ENCODE peak calls at places on chromosomes 2 and 18, in eight cellular contexts. P is GM12878, Z is A549, F is SK-N-SH, V is ovary, M is HepG2, I is K562, B is stomach. Y is an unnamed sample.
A peak's percentile ranks its signal among the peaks of the same experiment; 100 is the strongest.

GRCh38 chr2:20457661-20458630 is 11.1 kb downstream of the RHOB start:
- DNase-seq in P (no peak), Z (no peak), F (no peak), V (no peak), M (no peak), I (no peak), B (peak; percentile 50), Y (no peak)

GRCh38 chr2:27264753-27265535 is 2.1 kb upstream of the SLC30A3 start:
- DNase-seq in P (no peak), Z (peak; percentile 96), F (peak; percentile 100), V (peak; percentile 43), M (peak; percentile 73), I (no peak), B (peak; percentile 70), Y (peak; percentile 66)

GRCh38 chr2:5748391-5748790 is 56.2 kb downstream of the SOX11 start:
- DNase-seq in P (no peak), Z (no peak), F (no peak), V (no peak), M (no peak), I (no peak), B (no peak), Y (no peak)

GRCh38 chr2:73114273-73114867 is 1.6 kb upstream of the RAB11FIP5 start:
- DNase-seq in P (no peak), Z (no peak), F (no peak), V (no peak), M (no peak), I (no peak), B (no peak), Y (no peak)

GRCh38 chr2:182103531-182103930 is 117.9 kb downstream of the PPP1R1C start:
- DNase-seq in P (no peak), Z (no peak), F (no peak), V (no peak), M (no peak), I (no peak), B (no peak), Y (no peak)

GRCh38 chr18:46322411-46322891 is 218.3 kb downstream of the HAUS1 start:
- DNase-seq in P (no peak), Z (no peak), F (no peak), V (no peak), M (no peak), I (no peak), B (no peak), Y (no peak)

GRCh38 chr2:236021497-236022057 is 146.6 kb downstream of the GBX2 start:
- DNase-seq in P (no peak), Z (no peak), F (no peak), V (no peak), M (no peak), I (peak; percentile 2), B (no peak), Y (no peak)

GRCh38 chr2:7825591-7826312 is 856.1 kb upstream of the ID2 start:
- DNase-seq in P (peak; percentile 78), Z (peak; percentile 66), F (no peak), V (no peak), M (peak; percentile 80), I (no peak), B (no peak), Y (no peak)

GRCh38 chr18:77140030-77140429 is 7.4 kb upstream of the MBP start:
- DNase-seq in P (no peak), Z (no peak), F (no peak), V (no peak), M (no peak), I (no peak), B (no peak), Y (no peak)

GRCh38 chr18:48543228-48543627 is 4.4 kb downstream of the CTIF start:
- DNase-seq in P (no peak), Z (no peak), F (no peak), V (no peak), M (peak; percentile 65), I (peak; percentile 78), B (no peak), Y (no peak)

GRCh38 chr2:63578767-63579166 is 9.5 kb downstream of the WDPCP start:
- DNase-seq in P (no peak), Z (no peak), F (no peak), V (no peak), M (no peak), I (no peak), B (no peak), Y (no peak)

GRCh38 chr18:55354795-55355194 is 233.2 kb downstream of the TCF4 start:
- DNase-seq in P (no peak), Z (no peak), F (peak; percentile 25), V (no peak), M (no peak), I (no peak), B (no peak), Y (no peak)

GRCh38 chr2:200383380-200384110 is 77.1 kb downstream of the SPATS2L start:
- DNase-seq in P (peak; percentile 60), Z (no peak), F (no peak), V (peak; percentile 34), M (no peak), I (no peak), B (no peak), Y (no peak)

GRCh38 chr2:121716126-121716525 is 20.5 kb downstream of the NIFK start:
- DNase-seq in P (no peak), Z (no peak), F (no peak), V (no peak), M (no peak), I (no peak), B (no peak), Y (no peak)

GRCh38 chr18:54712315-54712714 is 116.0 kb upstream of the RAB27B start:
- DNase-seq in P (no peak), Z (no peak), F (no peak), V (no peak), M (no peak), I (no peak), B (no peak), Y (peak; percentile 56)

GRCh38 chr2:72794572-72794971 is 31.3 kb downstream of the EXOC6B start:
- DNase-seq in P (no peak), Z (no peak), F (no peak), V (no peak), M (no peak), I (no peak), B (no peak), Y (no peak)

DNA sequence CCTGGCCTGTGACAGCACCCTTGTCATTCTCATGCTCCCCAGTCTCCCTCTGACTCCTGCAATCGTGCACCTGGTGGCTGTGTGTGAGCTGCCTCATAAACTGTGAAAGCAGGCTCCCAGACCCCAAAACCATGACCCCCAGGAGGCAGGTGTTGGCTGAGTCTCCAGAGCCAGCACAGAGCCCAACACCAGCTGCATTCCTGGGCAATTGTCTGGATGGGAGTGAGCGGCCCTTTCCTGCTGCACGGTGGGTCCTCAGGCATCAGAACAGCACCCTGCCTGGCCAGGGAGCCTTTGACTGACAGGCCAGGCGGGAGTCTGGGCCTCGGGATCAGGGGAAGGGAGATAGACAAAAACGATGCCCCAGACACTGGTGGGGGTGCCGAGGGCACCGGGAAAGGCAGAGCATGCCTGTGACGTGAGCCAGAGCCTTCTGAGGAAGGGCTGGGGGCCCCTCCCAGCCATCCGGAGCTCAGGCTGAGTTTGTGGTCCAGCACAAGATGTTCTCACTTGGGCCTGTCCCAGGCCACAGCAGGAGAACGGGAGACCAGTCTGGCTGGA is 135.1 kb upstream of the GPC1 start:
- DNase-seq in P (no peak), Z (no peak), F (peak; percentile 34), V (no peak), M (no peak), I (no peak), B (peak; percentile 17), Y (no peak)
- TF ChIP-seq EP300 in P (no peak), Z (no peak), F (no peak), V (no peak), M (no peak), I (no peak), B (no peak), Y (no peak)

GRCh38 chr18:5158587-5158986 is 38.5 kb downstream of the AKAIN1 start:
- DNase-seq in P (no peak), Z (no peak), F (no peak), V (no peak), M (no peak), I (no peak), B (no peak), Y (no peak)

GRCh38 chr18:5158171-5158570 is 38.9 kb downstream of the AKAIN1 start:
- DNase-seq in P (no peak), Z (no peak), F (no peak), V (no peak), M (no peak), I (no peak), B (no peak), Y (no peak)

GRCh38 chr18:5155907-5156287 is 41.2 kb downstream of the AKAIN1 start:
- DNase-seq in P (no peak), Z (no peak), F (no peak), V (no peak), M (no peak), I (no peak), B (no peak), Y (no peak)

GRCh38 chr18:5162111-5162510 is 34.9 kb downstream of the AKAIN1 start:
- DNase-seq in P (no peak), Z (no peak), F (no peak), V (no peak), M (no peak), I (no peak), B (no peak), Y (no peak)

DNA sequence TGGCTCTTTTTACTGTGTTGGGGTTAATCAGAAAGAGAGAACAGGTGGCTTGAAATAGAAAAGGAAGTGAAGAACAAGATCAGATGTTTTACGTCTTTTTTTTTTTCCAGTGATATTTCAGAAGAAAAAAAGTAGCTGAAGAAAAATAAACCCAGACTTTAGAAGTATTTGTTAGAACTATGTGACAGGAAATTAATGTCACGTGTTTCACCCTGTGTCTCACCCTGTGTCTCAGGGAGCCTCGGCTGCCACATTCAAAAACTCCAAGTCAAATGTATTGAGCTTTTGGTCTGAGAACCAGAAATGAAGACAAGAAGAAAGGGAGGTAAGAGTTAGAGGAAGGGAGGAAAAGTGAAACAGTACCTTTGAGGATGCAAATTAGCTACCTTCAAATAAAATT is 38.0 kb downstream of the AKAIN1 start:
- DNase-seq in P (no peak), Z (no peak), F (no peak), V (no peak), M (no peak), I (no peak), B (no peak), Y (no peak)
- H3K27ac ChIP-seq in P (no peak overlapping the region), Z (no peak overlapping the region), F (no peak overlapping the region), V (no peak overlapping the region), M (no peak overlapping the region), I (no peak overlapping the region), B (no peak overlapping the region), Y (no peak overlapping the region)

GRCh38 chr2:111900859-111901258 is 2.5 kb downstream of the MERTK start:
- DNase-seq in P (no peak), Z (peak; percentile 22), F (peak; percentile 42), V (no peak), M (peak; percentile 58), I (peak; percentile 66), B (peak; percentile 36), Y (peak; percentile 54)
- H3K4me3 ChIP-seq in P (no peak overlapping the region), Z (no peak overlapping the region), F (no peak overlapping the region), V (no peak overlapping the region), M (peak overlapping the region; percentile 17), I (no peak overlapping the region), B (no peak overlapping the region), Y (no peak overlapping the region)

DNA sequence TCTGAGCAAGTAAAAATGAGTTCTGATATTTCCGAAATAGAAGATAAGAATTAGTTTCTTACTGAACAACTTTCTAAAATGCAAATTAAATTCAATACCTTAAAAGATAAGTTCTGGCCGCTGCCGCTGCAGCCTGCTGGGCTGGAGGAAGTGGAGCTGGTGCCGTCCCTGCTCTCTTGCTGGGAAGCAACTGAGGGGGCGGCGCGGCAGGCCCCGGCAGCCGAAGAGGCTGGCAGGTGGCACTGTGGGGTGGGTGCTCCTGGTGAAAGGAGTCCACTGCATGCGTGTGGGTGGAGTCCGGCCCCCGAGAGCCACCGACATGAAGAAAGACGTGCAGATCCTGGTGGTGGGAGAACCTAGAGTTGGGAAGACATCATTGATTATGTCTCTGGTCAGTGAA is 89.5 kb upstream of the ZNF519 start:
- DNase-seq in P (no peak), Z (no peak), F (peak; percentile 4), V (no peak), M (no peak), I (no peak), B (no peak), Y (no peak)
- TF ChIP-seq EP300 in P (no peak), Z (no peak), F (no peak), V (no peak), M (no peak), I (no peak), B (no peak), Y (no peak)

Y was measured in transverse colon.